ENCODE peak calls at places on chromosomes 3 and 15, in six cellular contexts. T is SW 1271; U is mesendoderm; N is cardiac fibroblast; E is activated CD8-positive, alpha-beta memory T cell treated with anti-CD3 and anti-CD28 coated beads for 48 hours; X is Kasumi-1. A is an unnamed sample.

GRCh38 chr3:113231827-113232253 is 20.5 kb downstream of the BOC start:
- DNase-seq in U (peak; percentile 96), T (peak; percentile 6), N (peak; percentile 44), X (no peak), E (no peak), A (no peak)

GRCh38 chr15:84926491-84927220 is 42.2 kb downstream of the SLC28A1 start:
- DNase-seq in E (no peak), X (no peak), T (no peak), N (no peak), U (no peak), A (no peak)

GRCh38 chr15:42134617-42135243 is 21.7 kb downstream of the PLA2G4F start:
- DNase-seq in T (no peak), X (no peak), N (no peak), U (no peak), E (no peak), A (no peak)

GRCh38 chr15:93543093-93543492 is 454.1 kb upstream of the RGMA start:
- DNase-seq in X (no peak), E (no peak), T (no peak), N (no peak), U (no peak), A (no peak)

GRCh38 chr3:128296469-128297251 is 143.4 kb downstream of the EEFSEC start:
- DNase-seq in X (no peak), E (no peak), U (no peak), T (no peak), N (no peak), A (no peak)

GRCh38 chr3:188819939-188820338 is 351.8 kb upstream of the TPRG1 start:
- DNase-seq in E (no peak), U (no peak), X (peak; percentile 19), T (no peak), N (peak; percentile 66), A (no peak)

GRCh38 chr3:385151-385550 is 188.6 kb downstream of the CHL1 start:
- DNase-seq in U (peak; percentile 10), X (no peak), T (no peak), N (no peak), E (no peak), A (no peak)

GRCh38 chr3:59006791-59007517 is 42.9 kb downstream of the CFAP20DC start:
- DNase-seq in T (no peak), X (no peak), N (peak; percentile 76), U (no peak), E (no peak), A (peak; percentile 61)

GRCh38 chr3:107431298-107432012 is 54.2 kb downstream of the CCDC54 start:
- DNase-seq in T (peak; percentile 69), E (peak; percentile 30), N (peak; percentile 56), X (peak; percentile 31), U (peak; percentile 96), A (peak; percentile 80)

GRCh38 chr3:36893137-36893557 is 51.7 kb downstream of the TRANK1 start:
- DNase-seq in T (no peak), E (no peak), N (peak; percentile 88), X (peak; percentile 95), U (peak; percentile 98), A (no peak)

GRCh38 chr3:48966876-48967361 is 23.1 kb upstream of the P4HTM start:
- DNase-seq in N (no peak), T (no peak), U (no peak), E (no peak), X (no peak), A (no peak)

GRCh38 chr3:158819282-158819681 is 17.4 kb downstream of the MFSD1 start:
- DNase-seq in X (no peak), E (no peak), N (no peak), T (no peak), U (no peak), A (no peak)

GRCh38 chr3:48991851-48992545 is 2.0 kb downstream of the P4HTM start:
- DNase-seq in E (no peak), N (no peak), X (no peak), T (no peak), U (no peak), A (no peak)

GRCh38 chr15:43886558-43886957 is 59.8 kb downstream of the WDR76 start:
- DNase-seq in U (no peak), X (no peak), E (no peak), N (no peak), T (no peak), A (no peak)

GRCh38 chr3:170697803-170698350 is 112.0 kb upstream of the SLC7A14 start:
- DNase-seq in X (no peak), U (peak; percentile 97), N (no peak), T (no peak), E (no peak), A (no peak)

GRCh38 chr3:129564981-129565644 is 22.1 kb downstream of the H1-8 start:
- DNase-seq in E (no peak), T (no peak), X (no peak), N (no peak), U (no peak), A (no peak)

GRCh38 chr3:73687081-73688004 is 62.6 kb upstream of the PDZRN3 start:
- DNase-seq in N (peak; percentile 26), U (peak; percentile 27), X (no peak), T (no peak), E (no peak), A (peak; percentile 14)

GRCh38 chr15:87420017-87420416 is 836.5 kb downstream of the NTRK3 start:
- DNase-seq in T (no peak), X (no peak), N (no peak), E (no peak), U (no peak), A (peak; percentile 68)

GRCh38 chr15:29570121-29570930 is 251.9 kb downstream of the TJP1 start:
- DNase-seq in U (peak; percentile 54), E (no peak), T (no peak), N (peak; percentile 10), X (no peak), A (no peak)

GRCh38 chr3:33318709-33319380 is 41.6 kb downstream of the FBXL2 start:
- DNase-seq in E (no peak), U (peak; percentile 28), N (peak; percentile 11), T (no peak), X (no peak), A (no peak)

GRCh38 chr15:25087137-25087536 is 132.3 kb downstream of the SNRPN start:
- DNase-seq in T (no peak), X (no peak), U (no peak), E (no peak), N (no peak), A (no peak)

GRCh38 chr3:45166283-45166879 is 20.2 kb upstream of the CDCP1 start:
- DNase-seq in X (no peak), N (no peak), U (no peak), T (no peak), E (no peak), A (no peak)

GRCh38 chr3:112568642-112569041 is 6.8 kb downstream of the SLC35A5 start:
- DNase-seq in N (no peak), U (no peak), E (no peak), X (no peak), T (no peak), A (no peak)

GRCh38 chr15:66864086-66864830 is 162.2 kb downstream of the SMAD6 start:
- DNase-seq in T (no peak), N (no peak), E (no peak), X (no peak), U (no peak), A (no peak)

GRCh38 chr15:70605606-70606410 is 157.6 kb downstream of the UACA start:
- DNase-seq in N (peak; percentile 92), X (no peak), T (no peak), U (no peak), E (no peak), A (peak; percentile 46)

GRCh38 chr3:77475545-77475944 is 435.6 kb downstream of the ROBO2 start:
- DNase-seq in T (no peak), N (no peak), E (no peak), U (no peak), X (no peak), A (no peak)

GRCh38 chr3:189914799-189915198 is 205.9 kb downstream of the P3H2 start:
- DNase-seq in X (no peak), E (no peak), T (peak; percentile 52), U (no peak), N (peak; percentile 81), A (no peak)

GRCh38 chr3:189839576-189839975 is 208.4 kb downstream of the TP63 start:
- DNase-seq in U (no peak), T (no peak), N (peak; percentile 70), X (no peak), E (no peak), A (no peak)

GRCh38 chr3:114606336-114606735 is 312.5 kb downstream of the TIGIT start:
- DNase-seq in X (no peak), U (peak; percentile 20), E (no peak), T (no peak), N (no peak), A (no peak)

GRCh38 chr15:50940506-50940905 is 32.0 kb downstream of the AP4E1 start:
- DNase-seq in T (no peak), X (no peak), E (no peak), N (peak; percentile 25), U (no peak), A (no peak)

GRCh38 chr15:76994001-76994400 is 925 bp upstream of the PSTPIP1 start:
- DNase-seq in T (no peak), X (no peak), U (no peak), E (no peak), N (no peak), A (no peak)

GRCh38 chr15:98363416-98363815 is 284.9 kb upstream of the IGF1R start:
- DNase-seq in X (no peak), N (no peak), T (no peak), E (no peak), U (no peak), A (no peak)

GRCh38 chr3:10927551-10927950 is 65.0 kb upstream of the SLC6A1 start:
- DNase-seq in N (no peak), U (no peak), X (no peak), E (no peak), T (no peak), A (no peak)

GRCh38 chr3:142923694-142924093 is 34.8 kb upstream of the PCOLCE2 start:
- DNase-seq in N (no peak), T (no peak), E (no peak), U (no peak), X (no peak), A (no peak)

GRCh38 chr3:46853441-46854410 is 9.5 kb downstream of the MYL3 start:
- DNase-seq in N (no peak), E (no peak), U (no peak), T (no peak), X (no peak), A (peak; percentile 1)

A was measured in BE2C.